ENCODE peak calls at places on chromosomes 5 and 9, in four cellular contexts. E, D, G and U are unnamed samples.
A peak's percentile ranks its signal among the peaks of the same experiment; 100 is the strongest.

GRCh38 chr9:115847245-115847644 is 306.3 kb upstream of the PAPPA start:
- DNase-seq in E (no peak), D (no peak), G (no peak), U (peak; percentile 35)

GRCh38 chr5:56530739-56531138 is 284.6 kb upstream of the MAP3K1 start:
- DNase-seq in E (no peak), D (no peak), G (no peak), U (no peak)

GRCh38 chr9:106916491-106917235 is 53.7 kb downstream of the ZNF462 start:
- DNase-seq in E (no peak), D (peak; percentile 64), G (peak; percentile 42), U (peak; percentile 80)

GRCh38 chr9:110604101-110604710 is 24.7 kb upstream of the SVEP1 start:
- DNase-seq in E (no peak), D (no peak), G (no peak), U (no peak)

GRCh38 chr9:27198175-27198574 is 89.2 kb downstream of the TEK start:
- DNase-seq in E (no peak), D (no peak), G (peak; percentile 7), U (no peak)

GRCh38 chr9:16267336-16268036 is 603.0 kb downstream of the BNC2 start:
- DNase-seq in E (no peak), D (no peak), G (no peak), U (peak; percentile 25)

GRCh38 chr5:173882632-173883031 is 5.5 kb upstream of the CPEB4 start:
- DNase-seq in E (no peak), D (no peak), G (no peak), U (peak; percentile 23)

GRCh38 chr5:68046445-68046844 is 169.1 kb upstream of the PIK3R1 start:
- DNase-seq in E (no peak), D (no peak), G (no peak), U (peak; percentile 99)

GRCh38 chr9:113626735-113627495 is 163.4 kb downstream of the RGS3 start:
- DNase-seq in E (no peak), D (peak; percentile 54), G (no peak), U (no peak)

GRCh38 chr5:142491679-142492078 is 166.9 kb upstream of the SPRY4 start:
- DNase-seq in E (no peak), D (no peak), G (no peak), U (no peak)

GRCh38 chr5:32144637-32145207 is 29.4 kb downstream of the GOLPH3 start:
- DNase-seq in E (no peak), D (peak; percentile 39), G (no peak), U (no peak)

GRCh38 chr5:139676951-139677367 is 28.8 kb downstream of the CXXC5 start:
- DNase-seq in E (no peak), D (no peak), G (no peak), U (no peak)

GRCh38 chr9:95316794-95317118 is 753 bp downstream of the FANCC start:
- DNase-seq in E (peak; percentile 46), D (peak; percentile 82), G (peak; percentile 89), U (peak; percentile 41)

GRCh38 chr5:93589812-93590215 is 6.8 kb downstream of the NR2F1 start:
- DNase-seq in E (no peak), D (no peak), G (no peak), U (no peak)

GRCh38 chr5:142913728-142914338 is 143.7 kb downstream of the ARHGAP26 start:
- DNase-seq in E (no peak), D (no peak), G (no peak), U (no peak)

GRCh38 chr5:113606298-113607134 is 93.0 kb downstream of the YTHDC2 start:
- DNase-seq in E (no peak), D (peak; percentile 42), G (peak; percentile 79), U (peak; percentile 43)

GRCh38 chr5:62083661-62084060 is 222.3 kb upstream of the KIF2A start:
- DNase-seq in E (no peak), D (no peak), G (no peak), U (no peak)

GRCh38 chr5:153745778-153746420 is 255.4 kb downstream of the GRIA1 start:
- DNase-seq in E (no peak), D (no peak), G (no peak), U (no peak)

GRCh38 chr5:116454417-116454927 is 120.2 kb downstream of the SEMA6A start:
- DNase-seq in E (no peak), D (no peak), G (no peak), U (peak; percentile 91)

GRCh38 chr9:136531904-136532798 is 13.7 kb downstream of the NOTCH1 start:
- DNase-seq in E (no peak), D (peak; percentile 69), G (no peak), U (no peak)

GRCh38 chr5:176402684-176403083 is 13.7 kb downstream of the CLTB start:
- DNase-seq in E (no peak), D (peak; percentile 48), G (no peak), U (no peak)

GRCh38 chr5:94218374-94218773 is 400.0 kb downstream of the KIAA0825 start:
- DNase-seq in E (no peak), D (no peak), G (no peak), U (peak; percentile 91)

GRCh38 chr9:95499101-95499676 is 17.6 kb downstream of the PTCH1 start:
- DNase-seq in E (no peak), D (no peak), G (no peak), U (no peak)

GRCh38 chr5:116063950-116064349 is 20.9 kb upstream of the COMMD10 start:
- DNase-seq in E (no peak), D (no peak), G (no peak), U (no peak)

GRCh38 chr9:1929722-1930621 is 85.2 kb upstream of the SMARCA2 start:
- DNase-seq in E (no peak), D (no peak), G (no peak), U (no peak)

GRCh38 chr9:15135167-15135792 is 171.7 kb downstream of the TTC39B start:
- DNase-seq in E (no peak), D (peak; percentile 44), G (peak; percentile 86), U (peak; percentile 67)

GRCh38 chr9:37994639-37995347 is 74.2 kb downstream of the SHB start:
- DNase-seq in E (no peak), D (peak; percentile 89), G (peak; percentile 44), U (peak; percentile 75)

DNA sequence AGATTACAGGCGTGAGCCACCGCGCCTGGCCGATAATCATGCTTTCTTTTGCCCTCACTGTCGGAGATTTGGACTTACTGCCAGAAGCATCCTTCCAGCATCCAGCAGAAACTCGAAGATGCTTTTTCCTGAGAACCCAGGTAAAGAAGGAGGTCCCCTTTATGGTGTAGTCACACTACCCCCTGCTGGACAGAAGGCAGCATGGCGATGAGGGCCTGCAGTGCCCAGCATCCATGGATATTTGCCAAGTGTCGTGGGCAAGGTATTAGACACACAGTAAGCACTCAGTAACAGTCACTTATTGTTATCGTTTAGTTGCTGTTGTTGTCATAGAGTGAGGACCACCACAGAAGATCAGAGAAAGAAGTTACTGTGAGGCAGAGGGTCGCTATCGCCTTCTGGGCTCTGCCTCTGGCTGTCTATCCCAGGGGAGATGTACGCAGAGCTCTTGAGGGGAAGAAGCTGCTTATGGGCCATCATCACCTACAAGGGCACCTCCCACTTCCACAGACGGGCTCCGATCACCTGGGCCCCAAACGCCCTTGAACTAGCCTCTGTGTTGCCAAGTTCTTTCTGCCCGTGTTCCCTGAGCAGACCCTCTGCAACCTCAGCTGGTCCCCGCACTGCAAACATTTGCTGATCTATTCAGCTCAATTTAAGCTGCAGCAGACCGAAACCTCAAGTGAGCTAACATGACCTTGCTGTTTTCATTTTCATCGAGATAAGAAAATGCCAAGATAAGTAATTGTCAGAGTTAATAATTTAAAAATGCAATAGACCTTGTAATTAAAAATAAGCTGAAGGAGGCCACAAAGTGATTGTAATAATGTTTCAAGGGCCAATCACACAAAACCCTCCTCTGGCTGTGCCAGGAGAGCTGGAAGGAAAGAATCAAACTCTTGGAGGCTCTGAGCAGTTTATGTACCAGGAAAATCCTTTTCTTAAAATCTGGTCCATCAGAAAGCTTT is 23.9 kb downstream of the C5orf15 start:
- DNase-seq in E (no peak), D (peak; percentile 41), G (peak; percentile 82), U (peak; percentile 45)
- TF ChIP-seq CTCF in E (no peak), D (peak; percentile 54), G (peak; percentile 80), U (peak; percentile 87)

GRCh38 chr5:133489632-133490031 is 122.7 kb downstream of the FSTL4 start:
- DNase-seq in E (no peak), D (no peak), G (no peak), U (no peak)
- TF ChIP-seq CTCF in E (no peak), D (no peak), G (no peak), U (no peak)

GRCh38 chr9:68947842-68948569 is 65.9 kb downstream of the PRKACG start:
- DNase-seq in E (no peak), D (no peak), G (no peak), U (no peak)

GRCh38 chr9:68947015-68947414 is 66.9 kb downstream of the PRKACG start:
- DNase-seq in E (no peak), D (no peak), G (no peak), U (no peak)

GRCh38 chr9:68950188-68950587 is 63.7 kb downstream of the PRKACG start:
- DNase-seq in E (no peak), D (no peak), G (no peak), U (no peak)

GRCh38 chr9:68950689-68951088 is 63.2 kb downstream of the PRKACG start:
- DNase-seq in E (no peak), D (no peak), G (no peak), U (no peak)

DNA sequence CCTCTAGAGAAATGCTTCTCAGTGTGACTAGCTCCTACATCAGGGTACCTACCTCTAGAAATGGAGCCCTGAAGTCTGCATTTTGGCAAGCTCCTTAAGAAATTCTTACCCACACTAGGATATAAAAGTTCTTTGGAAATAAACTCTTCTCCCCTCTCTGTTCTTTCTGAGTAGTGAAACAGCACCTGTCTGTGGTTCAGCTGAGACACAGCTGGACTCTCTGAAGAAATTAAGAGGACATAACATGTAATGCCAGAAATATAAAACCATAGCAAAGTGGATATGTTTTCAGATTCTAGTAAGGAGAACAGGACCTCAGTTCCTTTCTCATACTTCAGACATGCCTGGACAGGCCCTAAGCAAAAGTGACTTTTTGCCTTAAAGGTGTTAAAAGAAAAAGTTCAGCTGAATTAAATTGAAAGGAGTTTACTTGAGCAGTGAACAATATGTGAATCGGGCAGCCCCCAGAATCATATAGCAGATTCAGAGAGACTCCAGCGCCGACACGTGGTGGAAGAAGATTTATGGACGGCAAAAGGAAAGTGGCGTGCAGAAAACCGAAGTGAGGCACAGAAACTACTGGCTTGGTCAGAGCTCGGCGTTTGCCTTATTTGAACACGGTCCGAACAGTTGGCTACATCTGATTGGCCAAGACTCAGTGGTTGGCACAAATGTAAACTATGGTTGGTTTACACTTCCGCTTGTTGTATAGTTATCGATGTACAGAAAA is 64.5 kb downstream of the PRKACG start:
- DNase-seq in E (no peak), D (no peak), G (no peak), U (peak; percentile 9)
- TF ChIP-seq CTCF in E (no peak), D (peak; percentile 10), G (peak; percentile 34), U (peak; percentile 49)

GRCh38 chr5:170430871-170431437 is 41.8 kb upstream of the KCNMB1 start:
- DNase-seq in E (no peak), D (no peak), G (no peak), U (no peak)

GRCh38 chr5:170427672-170428236 is 38.6 kb upstream of the KCNMB1 start:
- DNase-seq in E (no peak), D (peak; percentile 50), G (peak; percentile 19), U (no peak)

GRCh38 chr5:170426786-170427185 is 37.6 kb upstream of the KCNMB1 start:
- DNase-seq in E (no peak), D (no peak), G (no peak), U (no peak)

GRCh38 chr5:170430256-170430655 is 41.1 kb upstream of the KCNMB1 start:
- DNase-seq in E (no peak), D (no peak), G (no peak), U (no peak)

DNA sequence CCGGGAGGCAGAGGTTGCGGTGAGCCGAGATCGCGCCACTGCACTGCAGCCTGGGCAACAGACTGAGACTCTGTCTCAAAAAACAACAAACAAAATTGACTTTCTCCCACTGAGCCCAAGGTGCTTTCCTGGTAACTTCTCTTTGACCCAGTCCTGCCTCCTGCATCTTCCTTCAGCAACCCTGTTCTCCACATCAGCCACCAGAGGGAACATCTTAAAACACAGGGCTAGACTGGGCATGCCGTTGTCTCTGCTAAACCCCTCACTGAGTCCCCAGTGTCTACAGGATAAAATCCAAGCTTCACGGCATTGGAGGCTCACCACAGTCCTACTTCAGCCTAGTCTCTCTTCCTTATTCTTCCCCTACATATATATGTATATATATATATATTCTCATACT is 39.8 kb upstream of the KCNMB1 start:
- DNase-seq in E (no peak), D (no peak), G (no peak), U (no peak)
- TF ChIP-seq CTCF in E (no peak), D (no peak), G (peak; percentile 28), U (peak; percentile 51)